ENCODE peak calls at places on chromosomes 5 and 9, in four cellular contexts. One of them, this sample, is unnamed.

GRCh38 chr9:25716220-25716872 is 38.1 kb upstream of the TUSC1 start:
- DNase-seq in H1: peak
- DNase-seq in IMR-90: peak
- DNase-seq in H9: peak
- DNase-seq in this sample: peak

GRCh38 chr5:112918679-112919078 is 3.3 kb downstream of the REEP5 start:
- DNase-seq in H9: no peak
- DNase-seq in H1: no peak
- DNase-seq in IMR-90: peak
- DNase-seq in this sample: no peak

GRCh38 chr5:89827960-89828359 is 581.6 kb downstream of the CETN3 start:
- DNase-seq in H1: no peak
- DNase-seq in IMR-90: no peak
- DNase-seq in H9: no peak
- DNase-seq in this sample: no peak

GRCh38 chr9:13786131-13786530 is 506.6 kb upstream of the MPDZ start:
- DNase-seq in H1: no peak
- DNase-seq in IMR-90: peak
- DNase-seq in H9: no peak
- DNase-seq in this sample: no peak

GRCh38 chr9:12833701-12834100 is 58.9 kb downstream of the LURAP1L start:
- DNase-seq in IMR-90: no peak
- DNase-seq in H9: no peak
- DNase-seq in H1: no peak
- DNase-seq in this sample: no peak

GRCh38 chr9:136486131-136486530 is 3.3 kb upstream of the SEC16A start:
- DNase-seq in H1: no peak
- DNase-seq in IMR-90: no peak
- DNase-seq in H9: no peak
- DNase-seq in this sample: no peak

GRCh38 chr9:79524266-79524665 is 47.5 kb upstream of the TLE4 start:
- DNase-seq in H9: no peak
- DNase-seq in H1: no peak
- DNase-seq in IMR-90: peak
- DNase-seq in this sample: no peak

GRCh38 chr5:169213479-169213878 is 87.5 kb downstream of the SLIT3 start:
- DNase-seq in IMR-90: no peak
- DNase-seq in H1: no peak
- DNase-seq in H9: no peak
- DNase-seq in this sample: no peak

GRCh38 chr9:4011062-4011461 is 288.8 kb downstream of the GLIS3 start:
- DNase-seq in H1: no peak
- DNase-seq in IMR-90: no peak
- DNase-seq in H9: no peak
- DNase-seq in this sample: no peak

DNA sequence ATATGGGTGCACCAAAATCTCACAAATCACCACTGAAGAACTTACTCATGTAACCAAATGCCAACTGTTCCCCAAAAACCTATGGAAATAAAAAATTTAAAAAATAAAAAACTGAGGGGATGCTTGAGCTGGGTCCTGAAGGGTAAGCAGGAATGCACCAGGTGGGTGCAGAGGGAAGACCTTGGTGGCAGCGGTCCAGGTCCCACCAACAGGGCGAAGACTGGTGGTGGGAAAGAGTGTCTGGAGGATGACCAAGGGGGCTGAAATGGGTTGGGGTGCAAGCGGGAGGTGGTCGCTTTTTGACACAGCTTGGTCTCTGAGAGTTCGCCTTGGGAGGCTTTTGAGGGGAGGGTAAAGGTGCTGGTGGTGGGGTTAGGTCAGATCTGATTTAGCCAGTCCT is 3.3 kb upstream of the DAB2IP start:
- DNase-seq in H1: no peak
- DNase-seq in H9: no peak
- DNase-seq in IMR-90: no peak
- DNase-seq in this sample: no peak
- H3K4ac ChIP-seq in H1: no peak
- H3K4ac ChIP-seq in H9: no peak
- H3K4ac ChIP-seq in IMR-90: no peak
- H3K4ac ChIP-seq in this sample: no peak

GRCh38 chr5:123871373-123871772 is 359.4 kb downstream of the CSNK1G3 start:
- DNase-seq in H9: no peak
- DNase-seq in IMR-90: no peak
- DNase-seq in H1: no peak
- DNase-seq in this sample: no peak

GRCh38 chr5:123865641-123866040 is 353.7 kb downstream of the CSNK1G3 start:
- DNase-seq in H1: no peak
- DNase-seq in H9: no peak
- DNase-seq in IMR-90: no peak
- DNase-seq in this sample: no peak

GRCh38 chr5:123868267-123868666 is 356.3 kb downstream of the CSNK1G3 start:
- DNase-seq in IMR-90: no peak
- DNase-seq in H1: no peak
- DNase-seq in H9: no peak
- DNase-seq in this sample: no peak
- H4K5ac ChIP-seq in IMR-90: no peak
- H4K5ac ChIP-seq in H1: no peak
- H4K5ac ChIP-seq in H9: no peak
- H4K5ac ChIP-seq in this sample: no peak

GRCh38 chr5:131619102-131619501 is 15.9 kb downstream of the RAPGEF6 start:
- DNase-seq in IMR-90: no peak
- DNase-seq in H1: no peak
- DNase-seq in H9: no peak
- DNase-seq in this sample: no peak
- H3K4ac ChIP-seq in IMR-90: no peak
- H3K4ac ChIP-seq in H1: no peak
- H3K4ac ChIP-seq in H9: no peak
- H3K4ac ChIP-seq in this sample: no peak

GRCh38 chr9:2262809-2263510 is 247.8 kb downstream of the SMARCA2 start:
- DNase-seq in H9: no peak
- DNase-seq in H1: no peak
- DNase-seq in IMR-90: no peak
- DNase-seq in this sample: no peak
- H4K5ac ChIP-seq in H9: no peak
- H4K5ac ChIP-seq in H1: no peak
- H4K5ac ChIP-seq in IMR-90: no peak
- H4K5ac ChIP-seq in this sample: no peak

DNA sequence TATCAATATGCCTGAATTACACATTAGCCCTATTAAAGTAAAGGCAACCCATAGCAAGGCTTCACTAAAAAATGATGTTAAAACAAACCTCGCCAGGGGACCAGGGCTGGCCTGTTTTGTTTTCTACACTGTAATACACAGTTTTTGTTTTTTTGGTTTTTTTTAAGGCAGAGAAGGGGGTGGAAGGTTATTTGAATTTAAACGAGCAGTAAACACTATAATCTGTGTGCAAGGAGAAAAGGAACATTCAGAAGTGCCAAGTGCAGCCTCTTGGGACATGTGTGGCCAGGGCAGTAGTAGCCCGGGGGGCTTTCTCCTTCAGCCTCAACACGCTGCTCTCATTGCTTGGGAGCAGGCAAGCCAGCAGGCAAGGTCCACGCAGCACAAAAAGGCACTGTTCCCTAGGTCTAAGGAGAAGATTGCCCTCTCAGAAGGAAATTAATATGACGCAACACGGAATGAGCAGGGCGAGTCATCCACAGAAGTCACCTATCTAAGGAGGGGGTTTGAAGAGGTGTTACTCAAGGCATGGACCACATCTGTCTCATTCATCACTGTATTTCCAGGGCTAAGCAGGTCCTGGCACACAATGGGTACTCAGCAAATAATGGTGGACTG is 16.2 kb downstream of the SIL1 start:
- DNase-seq in IMR-90: peak
- DNase-seq in H9: no peak
- DNase-seq in H1: no peak
- DNase-seq in this sample: no peak
- H3K4ac ChIP-seq in IMR-90: no peak
- H3K4ac ChIP-seq in H9: no peak
- H3K4ac ChIP-seq in H1: no peak
- H3K4ac ChIP-seq in this sample: no peak

GRCh38 chr9:126503333-126504085 is 110.2 kb upstream of the LMX1B start:
- DNase-seq in H1: no peak
- DNase-seq in IMR-90: peak
- DNase-seq in H9: no peak
- DNase-seq in this sample: no peak
- H4K5ac ChIP-seq in H1: no peak
- H4K5ac ChIP-seq in IMR-90: no peak
- H4K5ac ChIP-seq in H9: no peak
- H4K5ac ChIP-seq in this sample: no peak

DNA sequence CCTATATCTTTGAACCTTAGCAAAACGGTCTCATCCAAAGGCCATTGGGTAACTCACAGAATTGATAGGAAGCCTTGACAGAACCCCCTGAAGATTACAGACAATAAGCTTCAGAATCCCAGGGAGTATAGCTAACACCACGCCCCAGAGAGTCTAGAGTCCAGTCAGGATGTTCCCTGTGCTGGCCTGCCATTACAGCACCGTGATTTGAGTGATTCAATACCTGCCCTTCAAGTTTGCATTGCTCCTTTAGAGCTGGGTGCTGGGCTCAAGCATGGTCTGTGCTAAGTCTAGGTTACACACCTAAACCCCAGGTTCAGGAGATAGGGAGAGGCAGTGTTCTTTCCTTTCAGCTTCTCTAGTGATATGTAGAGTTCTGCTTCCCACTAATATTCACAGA is 90.5 kb downstream of the RASEF start:
- DNase-seq in IMR-90: no peak
- DNase-seq in H1: no peak
- DNase-seq in H9: no peak
- DNase-seq in this sample: no peak
- H3K4ac ChIP-seq in IMR-90: no peak
- H3K4ac ChIP-seq in H1: no peak
- H3K4ac ChIP-seq in H9: no peak
- H3K4ac ChIP-seq in this sample: no peak

This sample was measured in mesendoderm.